ENCODE peak calls at places on chromosomes 12 and 14, in four cellular contexts. W is K562, I is SK-N-SH, T is HepG2. P is an unnamed sample.

GRCh38 chr12:17235996-17236395 is 630.0 kb upstream of the LMO3 start:
- DNase-seq in W (no peak), I (no peak), T (no peak), P (no peak)

GRCh38 chr12:105084251-105085250 is at the start of gene ALDH1L2:
- DNase-seq in W (peak), I (peak), T (peak), P (peak)

GRCh38 chr14:48373993-48374392 is 698.6 kb upstream of the MDGA2 start:
- DNase-seq in W (no peak), I (no peak), T (no peak), P (no peak)

GRCh38 chr12:97386133-97386581 is 76.4 kb upstream of the RMST start:
- DNase-seq in W (no peak), I (no peak), T (peak), P (no peak)

GRCh38 chr14:102809870-102810269 is 32.6 kb downstream of the TRAF3 start:
- DNase-seq in W (no peak), I (no peak), T (no peak), P (no peak)

GRCh38 chr12:99154264-99154982 is 493.1 kb upstream of the GARIN6 start:
- DNase-seq in W (no peak), I (no peak), T (no peak), P (no peak)

GRCh38 chr14:54503476-54503875 is 6.2 kb upstream of the CGRRF1 start:
- DNase-seq in W (no peak), I (no peak), T (peak), P (peak)

GRCh38 chr14:102910442-102910841 is 12.0 kb upstream of the AMN start:
- DNase-seq in W (no peak), I (peak), T (no peak), P (no peak)

GRCh38 chr12:69821441-69822204 is 3.4 kb upstream of the MYRFL start:
- DNase-seq in W (peak), I (no peak), T (no peak), P (peak)

GRCh38 chr12:24087294-24087693 is 137.8 kb upstream of the SOX5 start:
- DNase-seq in W (no peak), I (no peak), T (no peak), P (no peak)

GRCh38 chr12:21526053-21526452 is at the start of gene SPX:
- DNase-seq in W (no peak), I (no peak), T (peak), P (no peak)

GRCh38 chr12:51886021-51886710 is 1.7 kb upstream of the ANKRD33 start:
- DNase-seq in W (peak), I (no peak), T (peak), P (no peak)

GRCh38 chr12:94074216-94074969 is 74.0 kb upstream of the PLXNC1 start:
- DNase-seq in W (no peak), I (no peak), T (no peak), P (no peak)

GRCh38 chr12:80353254-80353653 is 90.8 kb upstream of the PTPRQ start:
- DNase-seq in W (no peak), I (no peak), T (peak), P (no peak)
- H3K4me2 ChIP-seq in W (no peak), I (no peak), T (no peak), P (no peak)

GRCh38 chr14:101620821-101621785 is 59.8 kb downstream of the DIO3 start:
- DNase-seq in W (no peak), I (peak), T (no peak), P (no peak)
- TF ChIP-seq ELF1 in W (no peak), I (no peak), T (no peak), P (no peak)

GRCh38 chr12:107394693-107395092 is 290.9 kb upstream of the PWP1 start:
- DNase-seq in W (no peak), I (no peak), T (no peak), P (no peak)
- H3K4me2 ChIP-seq in W (no peak), I (no peak), T (no peak), P (no peak)

DNA sequence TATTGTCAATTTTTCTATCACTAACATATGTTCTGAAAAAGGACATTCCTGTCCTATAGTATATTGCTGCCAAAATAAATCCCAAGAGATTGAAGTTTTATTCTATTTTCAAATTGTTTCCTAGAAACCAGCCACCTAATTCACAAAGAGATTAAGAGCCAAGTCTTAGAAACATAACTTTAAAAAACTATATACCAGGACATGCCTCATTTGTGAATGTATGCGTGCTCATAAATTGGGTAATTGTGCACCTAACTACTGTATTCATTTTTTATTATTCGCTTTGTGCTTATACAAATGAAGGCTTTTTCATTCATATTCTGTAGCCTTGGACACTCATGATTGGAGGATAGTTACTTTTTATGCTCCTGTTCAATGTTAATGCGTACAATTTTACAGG is 200.7 kb downstream of the FUT8 start:
- DNase-seq in W (no peak), I (no peak), T (no peak), P (no peak)
- TF ChIP-seq ELF1 in W (no peak), I (no peak), T (no peak), P (no peak)

GRCh38 chr12:117968826-117969659 is at the start of gene KSR2:
- DNase-seq in W (peak), I (peak), T (peak), P (peak)

GRCh38 chr12:117967512-117967911 is 1.3 kb downstream of the KSR2 start:
- DNase-seq in W (no peak), I (no peak), T (no peak), P (no peak)

GRCh38 chr12:117966511-117966910 is 2.3 kb downstream of the KSR2 start:
- DNase-seq in W (no peak), I (no peak), T (no peak), P (no peak)

GRCh38 chr12:117968084-117968789 is 553 bp downstream of the KSR2 start:
- DNase-seq in W (no peak), I (peak), T (no peak), P (no peak)

GRCh38 chr12:117967043-117967442 is 1.7 kb downstream of the KSR2 start:
- DNase-seq in W (no peak), I (no peak), T (no peak), P (no peak)
- H3K4me2 ChIP-seq in W (no peak), I (no peak), T (no peak), P (peak)

GRCh38 chr12:3389911-3390310 is 101.1 kb upstream of the PRMT8 start:
- DNase-seq in W (no peak), I (peak), T (no peak), P (no peak)
- TF ChIP-seq ELF1 in W (no peak), I (no peak), T (no peak), P (no peak)

P was measured in HCT116.